ENCODE peak calls at places on chromosomes 4 and X, in seven cellular contexts. One of them, this sample, is unnamed.

GRCh38 chrX:110089656-110090404 is 86.9 kb downstream of the TMEM164 start:
- DNase-seq in T-helper 1 cell: no peak
- DNase-seq in GM04503: no peak
- DNase-seq in effector memory CD8-positive, alpha-beta T cell: no peak
- DNase-seq in aorta: no peak
- DNase-seq in activated effector memory CD4-positive, alpha-beta T cell treated with anti-CD3 and anti-CD28 coated beads, Interleukin-2, amount 50 U/mL, for 16 hours: no peak
- DNase-seq in fibroblast of villous mesenchyme: peak; percentile 45
- DNase-seq in this sample: no peak

GRCh38 chr4:6680372-6681034 is 13.2 kb upstream of the S100P start:
- DNase-seq in T-helper 1 cell: no peak
- DNase-seq in GM04503: no peak
- DNase-seq in effector memory CD8-positive, alpha-beta T cell: no peak
- DNase-seq in aorta: no peak
- DNase-seq in activated effector memory CD4-positive, alpha-beta T cell treated with anti-CD3 and anti-CD28 coated beads, Interleukin-2, amount 50 U/mL, for 16 hours: no peak
- DNase-seq in fibroblast of villous mesenchyme: no peak
- DNase-seq in this sample: no peak

GRCh38 chrX:26347171-26347570 is 131.2 kb downstream of the MAGEB5 start:
- DNase-seq in T-helper 1 cell: no peak
- DNase-seq in GM04503: no peak
- DNase-seq in effector memory CD8-positive, alpha-beta T cell: no peak
- DNase-seq in aorta: no peak
- DNase-seq in activated effector memory CD4-positive, alpha-beta T cell treated with anti-CD3 and anti-CD28 coated beads, Interleukin-2, amount 50 U/mL, for 16 hours: no peak
- DNase-seq in fibroblast of villous mesenchyme: no peak
- DNase-seq in this sample: no peak

GRCh38 chr4:174490356-174490969 is 31.8 kb downstream of the HPGD start:
- DNase-seq in T-helper 1 cell: no peak
- DNase-seq in GM04503: peak; percentile 1
- DNase-seq in effector memory CD8-positive, alpha-beta T cell: no peak
- DNase-seq in aorta: no peak
- DNase-seq in activated effector memory CD4-positive, alpha-beta T cell treated with anti-CD3 and anti-CD28 coated beads, Interleukin-2, amount 50 U/mL, for 16 hours: no peak
- DNase-seq in fibroblast of villous mesenchyme: peak; percentile 85
- DNase-seq in this sample: no peak

GRCh38 chr4:82043809-82044137 is 330.0 kb downstream of the HNRNPD start:
- DNase-seq in T-helper 1 cell: no peak
- DNase-seq in GM04503: no peak
- DNase-seq in effector memory CD8-positive, alpha-beta T cell: no peak
- DNase-seq in aorta: no peak
- DNase-seq in activated effector memory CD4-positive, alpha-beta T cell treated with anti-CD3 and anti-CD28 coated beads, Interleukin-2, amount 50 U/mL, for 16 hours: no peak
- DNase-seq in fibroblast of villous mesenchyme: no peak
- DNase-seq in this sample: no peak

GRCh38 chr4:156677136-156677535 is 294.5 kb downstream of the PDGFC start:
- DNase-seq in T-helper 1 cell: no peak
- DNase-seq in GM04503: peak; percentile 79
- DNase-seq in effector memory CD8-positive, alpha-beta T cell: no peak
- DNase-seq in aorta: no peak
- DNase-seq in activated effector memory CD4-positive, alpha-beta T cell treated with anti-CD3 and anti-CD28 coated beads, Interleukin-2, amount 50 U/mL, for 16 hours: no peak
- DNase-seq in fibroblast of villous mesenchyme: peak; percentile 58
- DNase-seq in this sample: no peak

GRCh38 chr4:10015140-10015753 is 6.0 kb downstream of the SLC2A9 start:
- DNase-seq in T-helper 1 cell: no peak
- DNase-seq in GM04503: no peak
- DNase-seq in effector memory CD8-positive, alpha-beta T cell: no peak
- DNase-seq in aorta: no peak
- DNase-seq in activated effector memory CD4-positive, alpha-beta T cell treated with anti-CD3 and anti-CD28 coated beads, Interleukin-2, amount 50 U/mL, for 16 hours: no peak
- DNase-seq in fibroblast of villous mesenchyme: peak; percentile 15
- DNase-seq in this sample: no peak

GRCh38 chrX:40130207-40130606 is 32.4 kb upstream of the BCOR start:
- DNase-seq in T-helper 1 cell: no peak
- DNase-seq in GM04503: no peak
- DNase-seq in effector memory CD8-positive, alpha-beta T cell: no peak
- DNase-seq in aorta: peak; percentile 60
- DNase-seq in activated effector memory CD4-positive, alpha-beta T cell treated with anti-CD3 and anti-CD28 coated beads, Interleukin-2, amount 50 U/mL, for 16 hours: no peak
- DNase-seq in fibroblast of villous mesenchyme: peak; percentile 69
- DNase-seq in this sample: no peak

GRCh38 chr4:101347557-101348366 is 436 bp upstream of the PPP3CA start:
- DNase-seq in T-helper 1 cell: peak; percentile 99
- DNase-seq in GM04503: peak; percentile 79
- DNase-seq in effector memory CD8-positive, alpha-beta T cell: peak; percentile 98
- DNase-seq in aorta: peak; percentile 99
- DNase-seq in activated effector memory CD4-positive, alpha-beta T cell treated with anti-CD3 and anti-CD28 coated beads, Interleukin-2, amount 50 U/mL, for 16 hours: peak; percentile 100
- DNase-seq in fibroblast of villous mesenchyme: peak; percentile 98
- DNase-seq in this sample: peak; percentile 95

This sample was measured in DMS153.